ENCODE peak calls at places on chromosomes 2 and 18, in five cellular contexts. L is endodermal cell, F is uterus, E is gastrocnemius medialis, D is cardiac muscle cell. M is an unnamed sample.

GRCh38 chr2:174246944-174247381 is 1.4 kb downstream of the OLA1 start:
- DNase-seq in L (peak; percentile 49), F (no peak), E (no peak), D (no peak), M (no peak)

GRCh38 chr18:11889284-11889683 is 18.8 kb downstream of the MPPE1 start:
- DNase-seq in L (no peak), F (no peak), E (no peak), D (no peak), M (no peak)

GRCh38 chr2:168494190-168494711 is 38.2 kb downstream of the CERS6 start:
- DNase-seq in L (peak; percentile 82), F (no peak), E (no peak), D (peak; percentile 38), M (peak; percentile 35)

GRCh38 chr2:56580242-56580641 is 396.5 kb downstream of the CCDC85A start:
- DNase-seq in L (no peak), F (no peak), E (no peak), D (peak; percentile 8), M (no peak)

GRCh38 chr2:215617060-215617824 is 181.4 kb upstream of the FN1 start:
- DNase-seq in L (no peak), F (no peak), E (no peak), D (no peak), M (no peak)

GRCh38 chr2:105262662-105263091 is 21.1 kb downstream of the GPR45 start:
- DNase-seq in L (no peak), F (no peak), E (no peak), D (no peak), M (no peak)

GRCh38 chr2:238974061-238974460 is 126.2 kb downstream of the TWIST2 start:
- DNase-seq in L (no peak), F (no peak), E (no peak), D (peak; percentile 38), M (no peak)

GRCh38 chr2:240570531-240571313 is 2.4 kb downstream of the RNPEPL1 start:
- DNase-seq in L (no peak), F (peak; percentile 13), E (no peak), D (no peak), M (peak; percentile 7)

GRCh38 chr2:216583157-216583556 is 50.1 kb upstream of the IGFBP2 start:
- DNase-seq in L (no peak), F (no peak), E (no peak), D (peak; percentile 62), M (no peak)

GRCh38 chr2:206736935-206737334 is 18.7 kb upstream of the DYTN start:
- DNase-seq in L (no peak), F (no peak), E (no peak), D (no peak), M (no peak)

DNA sequence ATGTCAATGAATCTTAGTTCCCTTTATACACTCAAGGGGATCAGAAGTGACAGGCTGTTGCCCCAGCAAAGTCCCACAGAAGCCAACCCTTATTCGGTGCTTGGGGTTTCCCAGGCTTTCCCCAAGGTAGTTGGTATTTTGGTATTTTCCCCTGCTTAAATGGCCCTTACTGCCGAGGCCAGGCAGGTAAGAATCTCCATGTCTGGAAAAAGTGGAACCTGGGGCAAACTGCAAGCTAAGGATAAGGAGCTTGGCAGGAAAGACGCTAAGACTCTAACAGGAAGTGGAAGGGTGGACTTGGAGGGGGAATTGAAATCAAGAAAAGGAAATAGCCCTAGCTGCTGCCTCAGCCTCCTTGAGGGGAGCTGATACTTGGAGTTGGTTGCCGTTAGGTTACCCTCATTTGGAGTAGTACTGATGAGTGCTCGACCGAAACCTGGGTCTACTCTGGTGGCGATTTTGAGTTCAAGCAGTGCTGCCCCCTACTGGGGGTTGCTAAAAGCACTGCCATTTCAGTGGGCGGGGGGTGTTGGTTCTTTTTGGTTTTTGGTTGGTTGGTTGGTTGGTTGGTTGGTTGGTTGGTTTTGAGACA is 3.3 kb upstream of the GPBAR1 start:
- DNase-seq in L (peak; percentile 94), F (no peak), E (no peak), D (peak; percentile 36), M (peak; percentile 31)
- H3K4me1 ChIP-seq in L (no peaks in the 10 kb centered on the region), F (peaks cover 4% of the 10 kb centered on the region), E (peaks cover 35% of the 10 kb centered on the region), D (peaks cover 43% of the 10 kb centered on the region), M (peaks cover 36% of the 10 kb centered on the region)

GRCh38 chr2:158968396-158969161 is at the start of gene TANC1:
- DNase-seq in L (peak; percentile 96), F (peak; percentile 94), E (peak; percentile 78), D (peak; percentile 96), M (peak; percentile 96)
- TF ChIP-seq CTCF in L (no peak), F (peak; percentile 3), E (no peak), D (peak; percentile 5), M (no peak)

GRCh38 chr2:173049732-173050314 is 25.8 kb upstream of the MAP3K20 start:
- DNase-seq in L (no peak), F (no peak), E (no peak), D (no peak), M (no peak)

GRCh38 chr2:173051463-173051862 is 24.2 kb upstream of the MAP3K20 start:
- DNase-seq in L (no peak), F (no peak), E (no peak), D (no peak), M (no peak)

GRCh38 chr2:173050684-173051083 is 25.0 kb upstream of the MAP3K20 start:
- DNase-seq in L (no peak), F (no peak), E (no peak), D (no peak), M (no peak)

GRCh38 chr2:173048901-173049661 is 26.6 kb upstream of the MAP3K20 start:
- DNase-seq in L (no peak), F (peak; percentile 90), E (peak; percentile 86), D (peak; percentile 97), M (peak; percentile 59)

GRCh38 chr2:173048530-173048900 is 27.1 kb upstream of the MAP3K20 start:
- DNase-seq in L (no peak), F (no peak), E (no peak), D (no peak), M (no peak)
- H3K4me1 ChIP-seq in L (peaks cover 5% of the 10 kb centered on the region), F (peaks cover 13% of the 10 kb centered on the region), E (peaks cover 24% of the 10 kb centered on the region), D (peaks cover 35% of the 10 kb centered on the region), M (peaks cover 29% of the 10 kb centered on the region)

DNA sequence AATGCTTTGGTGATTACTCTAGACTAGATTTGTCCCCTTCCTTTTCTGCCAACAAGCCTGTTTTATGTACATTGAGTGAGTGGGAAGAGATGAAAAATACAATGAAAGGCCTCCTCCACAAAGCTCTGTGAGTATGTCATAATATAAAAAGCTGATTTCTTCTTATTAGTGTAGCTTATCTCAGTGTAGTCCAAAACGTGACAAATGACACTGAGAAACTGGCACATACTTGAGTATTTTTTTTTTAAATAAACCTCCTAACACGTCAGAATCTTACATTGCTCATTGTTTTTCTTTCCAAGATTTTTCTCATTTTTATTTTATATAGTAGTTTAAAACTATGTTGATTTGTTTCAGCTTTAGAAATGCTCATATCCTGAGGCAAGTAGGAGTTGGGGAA is 17.9 kb upstream of the FIGN start:
- DNase-seq in L (no peak), F (no peak), E (no peak), D (no peak), M (no peak)
- TF ChIP-seq CTCF in L (no peak), F (no peak), E (no peak), D (no peak), M (no peak)

GRCh38 chr18:21761471-21762115 is 21.0 kb downstream of the MIB1 start:
- DNase-seq in L (no peak), F (no peak), E (no peak), D (no peak), M (no peak)

GRCh38 chr18:21760321-21760720 is 19.7 kb downstream of the MIB1 start:
- DNase-seq in L (no peak), F (no peak), E (no peak), D (no peak), M (no peak)

GRCh38 chr18:21757833-21758232 is 17.2 kb downstream of the MIB1 start:
- DNase-seq in L (no peak), F (no peak), E (no peak), D (no peak), M (no peak)

GRCh38 chr18:21763846-21764646 is 23.5 kb downstream of the MIB1 start:
- DNase-seq in L (no peak), F (no peak), E (no peak), D (no peak), M (no peak)

GRCh38 chr18:21762181-21762772 is 21.7 kb downstream of the MIB1 start:
- DNase-seq in L (no peak), F (no peak), E (no peak), D (no peak), M (no peak)
- H3K4me1 ChIP-seq in L (peaks cover 3% of the 10 kb centered on the region), F (peaks cover 6% of the 10 kb centered on the region), E (peaks cover 13% of the 10 kb centered on the region), D (peaks cover 28% of the 10 kb centered on the region), M (no peaks in the 10 kb centered on the region)

GRCh38 chr2:109295781-109296117 is 166.7 kb downstream of the SH3RF3 start:
- DNase-seq in L (no peak), F (no peak), E (no peak), D (no peak), M (no peak)
- TF ChIP-seq CTCF in L (peak; percentile 45), F (no peak), E (no peak), D (no peak), M (no peak)

M was measured in transverse colon.